ENCODE peak calls at places on chromosomes 13 and 19, in eight cellular contexts. One of them, this sample, is unnamed.

GRCh38 chr19:29812080-29812880 is 489 bp downstream of the CCNE1 start:
- DNase-seq in cardiac fibroblast: no peak
- DNase-seq in ascending aorta: no peak
- DNase-seq in WTC11: peak
- DNase-seq in EH: peak
- DNase-seq in neural crest cell: no peak
- DNase-seq in stimulated activated CD4-positive, alpha-beta T cell treated with anti-CD3 and anti-CD28 coated beads, TNF-alpha, amount 100 ng/mL, for 48 hours: no peak
- DNase-seq in sigmoid colon: no peak
- DNase-seq in this sample: no peak

GRCh38 chr19:34308381-34309367 is 54.3 kb downstream of the GARRE1 start:
- DNase-seq in cardiac fibroblast: peak
- DNase-seq in ascending aorta: no peak
- DNase-seq in WTC11: no peak
- DNase-seq in EH: peak
- DNase-seq in neural crest cell: no peak
- DNase-seq in stimulated activated CD4-positive, alpha-beta T cell treated with anti-CD3 and anti-CD28 coated beads, TNF-alpha, amount 100 ng/mL, for 48 hours: no peak
- DNase-seq in sigmoid colon: peak
- DNase-seq in this sample: no peak

GRCh38 chr19:32599736-32600157 is 18.8 kb downstream of the PDCD5 start:
- DNase-seq in cardiac fibroblast: peak
- DNase-seq in ascending aorta: no peak
- DNase-seq in WTC11: no peak
- DNase-seq in EH: peak
- DNase-seq in neural crest cell: peak
- DNase-seq in stimulated activated CD4-positive, alpha-beta T cell treated with anti-CD3 and anti-CD28 coated beads, TNF-alpha, amount 100 ng/mL, for 48 hours: peak
- DNase-seq in sigmoid colon: no peak
- DNase-seq in this sample: peak

GRCh38 chr13:97540696-97541095 is 106.7 kb downstream of the RAP2A start:
- DNase-seq in cardiac fibroblast: peak
- DNase-seq in ascending aorta: no peak
- DNase-seq in WTC11: no peak
- DNase-seq in EH: no peak
- DNase-seq in neural crest cell: no peak
- DNase-seq in stimulated activated CD4-positive, alpha-beta T cell treated with anti-CD3 and anti-CD28 coated beads, TNF-alpha, amount 100 ng/mL, for 48 hours: no peak
- DNase-seq in sigmoid colon: no peak
- DNase-seq in this sample: no peak

GRCh38 chr13:47933688-47934011 is 67.4 kb downstream of the SUCLA2 start:
- DNase-seq in cardiac fibroblast: peak
- DNase-seq in ascending aorta: no peak
- DNase-seq in WTC11: no peak
- DNase-seq in EH: no peak
- DNase-seq in neural crest cell: no peak
- DNase-seq in stimulated activated CD4-positive, alpha-beta T cell treated with anti-CD3 and anti-CD28 coated beads, TNF-alpha, amount 100 ng/mL, for 48 hours: no peak
- DNase-seq in sigmoid colon: no peak
- DNase-seq in this sample: no peak

GRCh38 chr13:112193463-112194166 is 126.7 kb downstream of the SOX1 start:
- DNase-seq in cardiac fibroblast: no peak
- DNase-seq in ascending aorta: no peak
- DNase-seq in WTC11: no peak
- DNase-seq in EH: no peak
- DNase-seq in neural crest cell: no peak
- DNase-seq in stimulated activated CD4-positive, alpha-beta T cell treated with anti-CD3 and anti-CD28 coated beads, TNF-alpha, amount 100 ng/mL, for 48 hours: no peak
- DNase-seq in sigmoid colon: peak
- DNase-seq in this sample: no peak

GRCh38 chr13:86355301-86355700 is 556.1 kb upstream of the SLITRK6 start:
- DNase-seq in cardiac fibroblast: no peak
- DNase-seq in ascending aorta: no peak
- DNase-seq in WTC11: no peak
- DNase-seq in EH: no peak
- DNase-seq in neural crest cell: no peak
- DNase-seq in stimulated activated CD4-positive, alpha-beta T cell treated with anti-CD3 and anti-CD28 coated beads, TNF-alpha, amount 100 ng/mL, for 48 hours: no peak
- DNase-seq in sigmoid colon: no peak
- DNase-seq in this sample: no peak

GRCh38 chr13:32878172-32878571 is 138.1 kb upstream of the KL start:
- DNase-seq in cardiac fibroblast: no peak
- DNase-seq in ascending aorta: no peak
- DNase-seq in WTC11: no peak
- DNase-seq in EH: peak
- DNase-seq in neural crest cell: no peak
- DNase-seq in stimulated activated CD4-positive, alpha-beta T cell treated with anti-CD3 and anti-CD28 coated beads, TNF-alpha, amount 100 ng/mL, for 48 hours: no peak
- DNase-seq in sigmoid colon: no peak
- DNase-seq in this sample: no peak

GRCh38 chr13:30577381-30577780 is 40.3 kb upstream of the USPL1 start:
- DNase-seq in cardiac fibroblast: peak
- DNase-seq in ascending aorta: no peak
- DNase-seq in WTC11: no peak
- DNase-seq in EH: peak
- DNase-seq in neural crest cell: no peak
- DNase-seq in stimulated activated CD4-positive, alpha-beta T cell treated with anti-CD3 and anti-CD28 coated beads, TNF-alpha, amount 100 ng/mL, for 48 hours: peak
- DNase-seq in sigmoid colon: no peak
- DNase-seq in this sample: peak

GRCh38 chr19:50328257-50329145 is 676 bp downstream of the KCNC3 start:
- DNase-seq in cardiac fibroblast: peak
- DNase-seq in ascending aorta: no peak
- DNase-seq in WTC11: peak
- DNase-seq in EH: no peak
- DNase-seq in neural crest cell: no peak
- DNase-seq in stimulated activated CD4-positive, alpha-beta T cell treated with anti-CD3 and anti-CD28 coated beads, TNF-alpha, amount 100 ng/mL, for 48 hours: no peak
- DNase-seq in sigmoid colon: no peak
- DNase-seq in this sample: no peak

GRCh38 chr19:46288896-46289588 is 7.8 kb upstream of the HIF3A start:
- DNase-seq in cardiac fibroblast: peak
- DNase-seq in ascending aorta: no peak
- DNase-seq in WTC11: no peak
- DNase-seq in EH: peak
- DNase-seq in neural crest cell: no peak
- DNase-seq in stimulated activated CD4-positive, alpha-beta T cell treated with anti-CD3 and anti-CD28 coated beads, TNF-alpha, amount 100 ng/mL, for 48 hours: no peak
- DNase-seq in sigmoid colon: peak
- DNase-seq in this sample: no peak

GRCh38 chr19:23762884-23763711 is 4.4 kb upstream of the ZNF681 start:
- DNase-seq in cardiac fibroblast: peak
- DNase-seq in ascending aorta: peak
- DNase-seq in WTC11: peak
- DNase-seq in EH: peak
- DNase-seq in neural crest cell: peak
- DNase-seq in stimulated activated CD4-positive, alpha-beta T cell treated with anti-CD3 and anti-CD28 coated beads, TNF-alpha, amount 100 ng/mL, for 48 hours: peak
- DNase-seq in sigmoid colon: peak
- DNase-seq in this sample: no peak

GRCh38 chr19:1169921-1170885 is 3.9 kb downstream of the SBNO2 start:
- DNase-seq in cardiac fibroblast: peak
- DNase-seq in ascending aorta: no peak
- DNase-seq in WTC11: peak
- DNase-seq in EH: peak
- DNase-seq in neural crest cell: no peak
- DNase-seq in stimulated activated CD4-positive, alpha-beta T cell treated with anti-CD3 and anti-CD28 coated beads, TNF-alpha, amount 100 ng/mL, for 48 hours: no peak
- DNase-seq in sigmoid colon: peak
- DNase-seq in this sample: no peak

GRCh38 chr19:51607077-51607476 is 23.1 kb downstream of the SIGLEC5 start:
- DNase-seq in cardiac fibroblast: no peak
- DNase-seq in ascending aorta: no peak
- DNase-seq in WTC11: no peak
- DNase-seq in EH: no peak
- DNase-seq in neural crest cell: no peak
- DNase-seq in stimulated activated CD4-positive, alpha-beta T cell treated with anti-CD3 and anti-CD28 coated beads, TNF-alpha, amount 100 ng/mL, for 48 hours: peak
- DNase-seq in sigmoid colon: no peak
- DNase-seq in this sample: no peak

GRCh38 chr13:95136638-95137037 is 164.6 kb downstream of the ABCC4 start:
- DNase-seq in cardiac fibroblast: no peak
- DNase-seq in ascending aorta: no peak
- DNase-seq in WTC11: no peak
- DNase-seq in EH: no peak
- DNase-seq in neural crest cell: no peak
- DNase-seq in stimulated activated CD4-positive, alpha-beta T cell treated with anti-CD3 and anti-CD28 coated beads, TNF-alpha, amount 100 ng/mL, for 48 hours: no peak
- DNase-seq in sigmoid colon: no peak
- DNase-seq in this sample: no peak

GRCh38 chr19:29687244-29687896 is 22.1 kb downstream of the PLEKHF1 start:
- DNase-seq in cardiac fibroblast: peak
- DNase-seq in ascending aorta: no peak
- DNase-seq in WTC11: no peak
- DNase-seq in EH: peak
- DNase-seq in neural crest cell: no peak
- DNase-seq in stimulated activated CD4-positive, alpha-beta T cell treated with anti-CD3 and anti-CD28 coated beads, TNF-alpha, amount 100 ng/mL, for 48 hours: no peak
- DNase-seq in sigmoid colon: peak
- DNase-seq in this sample: no peak

GRCh38 chr19:47587295-47587694 is 14.3 kb upstream of the ZNF541 start:
- DNase-seq in cardiac fibroblast: no peak
- DNase-seq in ascending aorta: no peak
- DNase-seq in WTC11: no peak
- DNase-seq in EH: peak
- DNase-seq in neural crest cell: no peak
- DNase-seq in stimulated activated CD4-positive, alpha-beta T cell treated with anti-CD3 and anti-CD28 coated beads, TNF-alpha, amount 100 ng/mL, for 48 hours: no peak
- DNase-seq in sigmoid colon: no peak
- DNase-seq in this sample: no peak

GRCh38 chr13:99299545-99300341 is 7.5 kb downstream of the GPR183 start:
- DNase-seq in cardiac fibroblast: no peak
- DNase-seq in ascending aorta: no peak
- DNase-seq in WTC11: no peak
- DNase-seq in EH: no peak
- DNase-seq in neural crest cell: no peak
- DNase-seq in stimulated activated CD4-positive, alpha-beta T cell treated with anti-CD3 and anti-CD28 coated beads, TNF-alpha, amount 100 ng/mL, for 48 hours: no peak
- DNase-seq in sigmoid colon: no peak
- DNase-seq in this sample: no peak

GRCh38 chr13:65638572-65639168 is 1591.5 kb downstream of the PCDH9 start:
- DNase-seq in cardiac fibroblast: peak
- DNase-seq in ascending aorta: no peak
- DNase-seq in WTC11: no peak
- DNase-seq in EH: peak
- DNase-seq in neural crest cell: peak
- DNase-seq in stimulated activated CD4-positive, alpha-beta T cell treated with anti-CD3 and anti-CD28 coated beads, TNF-alpha, amount 100 ng/mL, for 48 hours: no peak
- DNase-seq in sigmoid colon: no peak
- DNase-seq in this sample: peak

GRCh38 chr13:71603255-71603654 is 263.7 kb downstream of the DACH1 start:
- DNase-seq in cardiac fibroblast: no peak
- DNase-seq in ascending aorta: no peak
- DNase-seq in WTC11: no peak
- DNase-seq in EH: no peak
- DNase-seq in neural crest cell: no peak
- DNase-seq in stimulated activated CD4-positive, alpha-beta T cell treated with anti-CD3 and anti-CD28 coated beads, TNF-alpha, amount 100 ng/mL, for 48 hours: no peak
- DNase-seq in sigmoid colon: no peak
- DNase-seq in this sample: no peak

GRCh38 chr19:1452802-1453524 is 3.0 kb downstream of the APC2 start:
- DNase-seq in cardiac fibroblast: no peak
- DNase-seq in ascending aorta: no peak
- DNase-seq in WTC11: no peak
- DNase-seq in EH: no peak
- DNase-seq in neural crest cell: no peak
- DNase-seq in stimulated activated CD4-positive, alpha-beta T cell treated with anti-CD3 and anti-CD28 coated beads, TNF-alpha, amount 100 ng/mL, for 48 hours: no peak
- DNase-seq in sigmoid colon: no peak
- DNase-seq in this sample: no peak

GRCh38 chr13:26340812-26341211 is 86.9 kb downstream of the CDK8 start:
- DNase-seq in cardiac fibroblast: no peak
- DNase-seq in ascending aorta: no peak
- DNase-seq in WTC11: no peak
- DNase-seq in EH: peak
- DNase-seq in neural crest cell: no peak
- DNase-seq in stimulated activated CD4-positive, alpha-beta T cell treated with anti-CD3 and anti-CD28 coated beads, TNF-alpha, amount 100 ng/mL, for 48 hours: no peak
- DNase-seq in sigmoid colon: no peak
- DNase-seq in this sample: no peak

GRCh38 chr13:29936051-29936813 is 85.8 kb upstream of the UBL3 start:
- DNase-seq in cardiac fibroblast: no peak
- DNase-seq in ascending aorta: no peak
- DNase-seq in WTC11: no peak
- DNase-seq in EH: no peak
- DNase-seq in neural crest cell: no peak
- DNase-seq in stimulated activated CD4-positive, alpha-beta T cell treated with anti-CD3 and anti-CD28 coated beads, TNF-alpha, amount 100 ng/mL, for 48 hours: no peak
- DNase-seq in sigmoid colon: no peak
- DNase-seq in this sample: no peak

GRCh38 chr19:15210323-15210774 is 9.6 kb upstream of the NOTCH3 start:
- DNase-seq in cardiac fibroblast: peak
- DNase-seq in ascending aorta: peak
- DNase-seq in WTC11: no peak
- DNase-seq in EH: peak
- DNase-seq in neural crest cell: no peak
- DNase-seq in stimulated activated CD4-positive, alpha-beta T cell treated with anti-CD3 and anti-CD28 coated beads, TNF-alpha, amount 100 ng/mL, for 48 hours: no peak
- DNase-seq in sigmoid colon: no peak
- DNase-seq in this sample: no peak

GRCh38 chr13:28729541-28729940 is 10.8 kb upstream of the SLC46A3 start:
- DNase-seq in cardiac fibroblast: no peak
- DNase-seq in ascending aorta: no peak
- DNase-seq in WTC11: no peak
- DNase-seq in EH: no peak
- DNase-seq in neural crest cell: no peak
- DNase-seq in stimulated activated CD4-positive, alpha-beta T cell treated with anti-CD3 and anti-CD28 coated beads, TNF-alpha, amount 100 ng/mL, for 48 hours: no peak
- DNase-seq in sigmoid colon: no peak
- DNase-seq in this sample: no peak

This sample was measured in WERI-Rb-1.